ENCODE peak calls at places on chromosome 15, in eight cellular contexts. Z is Peyer's patch, N is tibial nerve, W is stomach, D is endothelial cell of umbilical vein, M is heart left ventricle, G is spleen, E is right lobe of liver. H is an unnamed sample.

GRCh38 chr15:54256190-54256589 is 277.9 kb downstream of the UNC13C start:
- DNase-seq in Z (no peak), N (no peak), W (no peak), D (no peak), M (no peak), G (no peak), E (no peak), H (no peak)

GRCh38 chr15:30918366-30918765 is 14.7 kb downstream of the FAN1 start:
- DNase-seq in Z (no peak), N (no peak), W (no peak), D (no peak), M (no peak), G (no peak), E (no peak), H (no peak)

GRCh38 chr15:93152951-93153350 is 63.9 kb upstream of the RGMA start:
- DNase-seq in Z (no peak), N (peak), W (peak), D (no peak), M (peak), G (no peak), E (no peak), H (no peak)

GRCh38 chr15:48084759-48085420 is 35.9 kb upstream of the SLC24A5 start:
- DNase-seq in Z (no peak), N (no peak), W (no peak), D (peak), M (no peak), G (no peak), E (no peak), H (no peak)

GRCh38 chr15:89551502-89551901 is 23.8 kb upstream of the TICRR start:
- DNase-seq in Z (no peak), N (no peak), W (no peak), D (peak), M (no peak), G (no peak), E (no peak), H (no peak)

GRCh38 chr15:38254065-38254883 is 1.6 kb downstream of the SPRED1 start:
- DNase-seq in Z (peak), N (no peak), W (peak), D (peak), M (no peak), G (peak), E (peak), H (no peak)

GRCh38 chr15:100783760-100784492 is 95.7 kb upstream of the ALDH1A3 start:
- DNase-seq in Z (peak), N (peak), W (peak), D (no peak), M (no peak), G (no peak), E (no peak), H (peak)

GRCh38 chr15:76012021-76012551 is at the start of gene NRG4:
- DNase-seq in Z (no peak), N (no peak), W (peak), D (peak), M (no peak), G (no peak), E (no peak), H (no peak)

GRCh38 chr15:58839485-58839884 is 68.4 kb downstream of the MINDY2 start:
- DNase-seq in Z (no peak), N (no peak), W (no peak), D (no peak), M (no peak), G (no peak), E (no peak), H (no peak)

GRCh38 chr15:59550961-59551360 is 60.6 kb upstream of the GCNT3 start:
- DNase-seq in Z (no peak), N (no peak), W (no peak), D (no peak), M (no peak), G (no peak), E (no peak), H (no peak)

GRCh38 chr15:26667222-26667988 is 105.5 kb downstream of the GABRB3 start:
- DNase-seq in Z (no peak), N (no peak), W (peak), D (no peak), M (no peak), G (no peak), E (no peak), H (peak)

GRCh38 chr15:37106490-37107001 is 6.2 kb upstream of the MEIS2 start:
- DNase-seq in Z (no peak), N (no peak), W (no peak), D (peak), M (no peak), G (peak), E (no peak), H (no peak)

GRCh38 chr15:68806220-68807105 is 14.2 kb downstream of the ANP32A start:
- DNase-seq in Z (peak), N (no peak), W (no peak), D (no peak), M (peak), G (no peak), E (no peak), H (peak)

GRCh38 chr15:99052205-99052604 is 44.6 kb upstream of the PGPEP1L start:
- DNase-seq in Z (no peak), N (no peak), W (no peak), D (no peak), M (no peak), G (no peak), E (no peak), H (no peak)

GRCh38 chr15:90595760-90596155 is 66.0 kb downstream of the CRTC3 start:
- DNase-seq in Z (no peak), N (no peak), W (no peak), D (no peak), M (no peak), G (peak), E (no peak), H (peak)

GRCh38 chr15:58473720-58474119 is 41.9 kb downstream of the LIPC start:
- DNase-seq in Z (no peak), N (no peak), W (no peak), D (peak), M (no peak), G (no peak), E (no peak), H (no peak)

GRCh38 chr15:100759698-100760356 is 119.8 kb upstream of the ALDH1A3 start:
- DNase-seq in Z (peak), N (no peak), W (no peak), D (peak), M (no peak), G (no peak), E (no peak), H (no peak)

GRCh38 chr15:62060116-62060895 is at the start of gene VPS13C:
- DNase-seq in Z (peak), N (peak), W (peak), D (peak), M (peak), G (peak), E (peak), H (peak)

GRCh38 chr15:31525296-31525695 is 198.7 kb downstream of the KLF13 start:
- DNase-seq in Z (no peak), N (no peak), W (no peak), D (no peak), M (no peak), G (no peak), E (no peak), H (no peak)

GRCh38 chr15:100457201-100457600 is 71.5 kb downstream of the CERS3 start:
- DNase-seq in Z (no peak), N (no peak), W (no peak), D (no peak), M (no peak), G (no peak), E (no peak), H (no peak)

GRCh38 chr15:76576526-76577279 is 240.1 kb downstream of the ISL2 start:
- DNase-seq in Z (peak), N (peak), W (peak), D (peak), M (peak), G (no peak), E (peak), H (peak)

GRCh38 chr15:73387507-73388255 is 18.9 kb upstream of the HCN4 start:
- DNase-seq in Z (no peak), N (no peak), W (no peak), D (no peak), M (no peak), G (peak), E (no peak), H (no peak)

GRCh38 chr15:79987569-79987955 is 16.6 kb upstream of the BCL2A1 start:
- DNase-seq in Z (peak), N (no peak), W (no peak), D (no peak), M (no peak), G (no peak), E (no peak), H (no peak)

GRCh38 chr15:68436680-68437079 is 4.7 kb upstream of the ITGA11 start:
- DNase-seq in Z (no peak), N (no peak), W (no peak), D (no peak), M (no peak), G (no peak), E (no peak), H (no peak)

GRCh38 chr15:50906954-50907865 is 1.3 kb upstream of the AP4E1 start:
- DNase-seq in Z (peak), N (no peak), W (peak), D (no peak), M (no peak), G (peak), E (peak), H (no peak)

GRCh38 chr15:63872759-63873510 is 39.2 kb upstream of the HERC1 start:
- DNase-seq in Z (no peak), N (no peak), W (no peak), D (peak), M (no peak), G (no peak), E (no peak), H (no peak)

GRCh38 chr15:45377630-45378148 is 655 bp downstream of the GATM start:
- DNase-seq in Z (peak), N (no peak), W (peak), D (peak), M (peak), G (no peak), E (peak), H (peak)

GRCh38 chr15:50186752-50187151 is 4.8 kb downstream of the SLC27A2 start:
- DNase-seq in Z (no peak), N (no peak), W (no peak), D (no peak), M (no peak), G (no peak), E (no peak), H (no peak)

GRCh38 chr15:90232196-90232595 is 1.5 kb downstream of the CIB1 start:
- DNase-seq in Z (peak), N (no peak), W (no peak), D (no peak), M (no peak), G (peak), E (no peak), H (no peak)

GRCh38 chr15:31551323-31551722 is 224.7 kb downstream of the KLF13 start:
- DNase-seq in Z (no peak), N (no peak), W (no peak), D (no peak), M (no peak), G (no peak), E (no peak), H (no peak)

GRCh38 chr15:97235285-97235985 is 725.1 kb upstream of the ARRDC4 start:
- DNase-seq in Z (peak), N (peak), W (peak), D (peak), M (peak), G (no peak), E (peak), H (no peak)

GRCh38 chr15:50049871-50050270 is 69.2 kb downstream of the ATP8B4 start:
- DNase-seq in Z (no peak), N (no peak), W (no peak), D (no peak), M (no peak), G (no peak), E (no peak), H (no peak)

GRCh38 chr15:98799461-98799971 is 151.2 kb downstream of the IGF1R start:
- DNase-seq in Z (no peak), N (no peak), W (no peak), D (peak), M (no peak), G (no peak), E (no peak), H (no peak)

GRCh38 chr15:82810061-82810862 is 834 bp downstream of the WHAMM start:
- DNase-seq in Z (peak), N (no peak), W (peak), D (peak), M (peak), G (peak), E (peak), H (peak)

GRCh38 chr15:61480295-61480694 is 251.2 kb upstream of the RORA start:
- DNase-seq in Z (no peak), N (no peak), W (no peak), D (no peak), M (no peak), G (no peak), E (no peak), H (no peak)

GRCh38 chr15:67520276-67520975 is 505 bp upstream of the C15orf61 start:
- DNase-seq in Z (no peak), N (no peak), W (no peak), D (no peak), M (no peak), G (no peak), E (no peak), H (no peak)

GRCh38 chr15:24848050-24848449 is 106.7 kb upstream of the SNRPN start:
- DNase-seq in Z (no peak), N (no peak), W (no peak), D (peak), M (peak), G (no peak), E (no peak), H (no peak)

GRCh38 chr15:78768096-78768495 is 43.2 kb downstream of the ADAMTS7 start:
- DNase-seq in Z (no peak), N (no peak), W (no peak), D (no peak), M (no peak), G (peak), E (no peak), H (no peak)

GRCh38 chr15:31366169-31366734 is 39.6 kb downstream of the KLF13 start:
- DNase-seq in Z (peak), N (peak), W (no peak), D (no peak), M (no peak), G (peak), E (no peak), H (peak)

GRCh38 chr15:31382693-31383005 is 56.0 kb downstream of the KLF13 start:
- DNase-seq in Z (peak), N (no peak), W (no peak), D (no peak), M (no peak), G (no peak), E (no peak), H (no peak)

GRCh38 chr15:74631087-74631385 is 15.4 kb downstream of the CLK3 start:
- DNase-seq in Z (no peak), N (no peak), W (no peak), D (no peak), M (no peak), G (no peak), E (no peak), H (no peak)

GRCh38 chr15:74631935-74632560 is 16.4 kb downstream of the CLK3 start:
- DNase-seq in Z (peak), N (peak), W (peak), D (peak), M (peak), G (peak), E (peak), H (no peak)

GRCh38 chr15:74632601-74633000 is 17.0 kb downstream of the CLK3 start:
- DNase-seq in Z (no peak), N (no peak), W (no peak), D (no peak), M (no peak), G (no peak), E (no peak), H (no peak)

GRCh38 chr15:74630284-74631086 is 14.8 kb downstream of the CLK3 start:
- DNase-seq in Z (peak), N (no peak), W (no peak), D (no peak), M (no peak), G (peak), E (no peak), H (no peak)

DNA sequence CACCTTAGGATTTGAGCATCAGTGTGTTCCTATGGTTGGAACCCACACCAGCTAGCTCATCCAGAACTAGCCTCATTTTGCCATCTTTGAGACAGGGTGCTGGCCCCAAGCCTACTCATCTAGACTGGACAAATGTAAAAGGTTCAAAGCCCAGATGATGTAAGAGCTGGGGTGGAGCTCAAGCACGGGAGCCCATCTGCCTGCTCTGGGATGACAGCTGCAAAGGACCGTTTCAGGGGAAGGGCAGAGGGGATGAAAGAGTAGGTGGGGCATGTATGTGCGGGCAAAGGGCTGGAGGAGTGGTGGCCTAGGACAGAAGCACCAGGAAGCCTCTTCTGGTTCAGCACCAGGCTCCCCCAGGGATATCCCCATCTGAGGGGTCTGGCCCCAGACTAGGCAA is 15.8 kb downstream of the CLK3 start:
- DNase-seq in Z (no peak), N (no peak), W (no peak), D (no peak), M (no peak), G (no peak), E (no peak), H (no peak)
- H3K4me3 ChIP-seq in Z (no peak), N (no peak), W (no peak), D (no peak), M (no peak), G (no peak), E (no peak), H (no peak)

GRCh38 chr15:85540085-85540797 is 159.8 kb downstream of the AKAP13 start:
- DNase-seq in Z (no peak), N (no peak), W (no peak), D (no peak), M (no peak), G (no peak), E (no peak), H (no peak)
- TF ChIP-seq POLR2A in Z (no peak), N (no peak), W (no peak), D (no peak), M (no peak), G (no peak), E (no peak), H (no peak)

GRCh38 chr15:39578851-39579486 is 1.9 kb upstream of the THBS1 start:
- DNase-seq in Z (no peak), N (no peak), W (no peak), D (peak), M (no peak), G (no peak), E (no peak), H (no peak)
- TF ChIP-seq CTCF in Z (no peak), N (no peak), W (no peak), D (peak), M (no peak), G (no peak), E (no peak), H (no peak)

GRCh38 chr15:70376929-70377691 is 279.4 kb upstream of the TLE3 start:
- DNase-seq in Z (no peak), N (no peak), W (peak), D (peak), M (peak), G (no peak), E (peak), H (peak)
- H3K4me3 ChIP-seq in Z (no peak), N (no peak), W (no peak), D (no peak), M (peak), G (no peak), E (peak), H (no peak)

GRCh38 chr15:55589297-55589696 is 1.2 kb upstream of the PYGO1 start:
- DNase-seq in Z (no peak), N (no peak), W (no peak), D (no peak), M (no peak), G (no peak), E (no peak), H (no peak)

GRCh38 chr15:55588818-55589122 is 625 bp upstream of the PYGO1 start:
- DNase-seq in Z (no peak), N (no peak), W (no peak), D (no peak), M (no peak), G (no peak), E (no peak), H (no peak)

GRCh38 chr15:55588070-55588817 is at the start of gene PYGO1:
- DNase-seq in Z (no peak), N (peak), W (peak), D (peak), M (peak), G (peak), E (peak), H (peak)

GRCh38 chr15:55587321-55588069 is 650 bp downstream of the PYGO1 start:
- DNase-seq in Z (no peak), N (no peak), W (no peak), D (peak), M (peak), G (no peak), E (no peak), H (no peak)

DNA sequence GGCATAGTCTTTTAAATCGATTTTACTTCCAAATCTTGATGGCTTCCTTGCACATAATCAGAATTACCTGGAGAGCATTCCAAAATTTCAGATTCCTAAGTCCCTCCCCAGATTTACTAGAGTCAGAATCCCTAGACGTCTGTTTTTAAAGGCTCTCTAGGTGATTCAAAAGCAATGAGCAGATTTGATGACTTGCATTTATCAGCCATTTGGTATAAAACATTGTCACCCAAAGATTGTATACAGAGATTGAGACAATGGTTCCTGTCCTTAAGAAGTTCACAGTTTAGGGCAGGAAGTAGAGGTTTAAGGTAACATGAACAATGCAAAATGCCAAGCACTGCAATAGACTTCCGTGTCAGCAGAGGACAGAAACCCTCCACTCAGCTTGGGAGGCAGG is 2.6 kb upstream of the PYGO1 start:
- DNase-seq in Z (no peak), N (no peak), W (no peak), D (no peak), M (no peak), G (no peak), E (no peak), H (no peak)
- TF ChIP-seq POLR2A in Z (no peak), N (no peak), W (no peak), D (no peak), M (no peak), G (no peak), E (no peak), H (no peak)

GRCh38 chr15:77619883-77620282 is 12.8 kb downstream of the LINGO1 start:
- DNase-seq in Z (no peak), N (no peak), W (no peak), D (no peak), M (no peak), G (no peak), E (no peak), H (no peak)

GRCh38 chr15:77615472-77615871 is 17.2 kb downstream of the LINGO1 start:
- DNase-seq in Z (no peak), N (no peak), W (no peak), D (no peak), M (no peak), G (no peak), E (no peak), H (no peak)

GRCh38 chr15:77620297-77620696 is 12.4 kb downstream of the LINGO1 start:
- DNase-seq in Z (no peak), N (no peak), W (no peak), D (no peak), M (no peak), G (no peak), E (no peak), H (no peak)

GRCh38 chr15:77616072-77616471 is 16.6 kb downstream of the LINGO1 start:
- DNase-seq in Z (no peak), N (no peak), W (no peak), D (no peak), M (no peak), G (no peak), E (no peak), H (no peak)

DNA sequence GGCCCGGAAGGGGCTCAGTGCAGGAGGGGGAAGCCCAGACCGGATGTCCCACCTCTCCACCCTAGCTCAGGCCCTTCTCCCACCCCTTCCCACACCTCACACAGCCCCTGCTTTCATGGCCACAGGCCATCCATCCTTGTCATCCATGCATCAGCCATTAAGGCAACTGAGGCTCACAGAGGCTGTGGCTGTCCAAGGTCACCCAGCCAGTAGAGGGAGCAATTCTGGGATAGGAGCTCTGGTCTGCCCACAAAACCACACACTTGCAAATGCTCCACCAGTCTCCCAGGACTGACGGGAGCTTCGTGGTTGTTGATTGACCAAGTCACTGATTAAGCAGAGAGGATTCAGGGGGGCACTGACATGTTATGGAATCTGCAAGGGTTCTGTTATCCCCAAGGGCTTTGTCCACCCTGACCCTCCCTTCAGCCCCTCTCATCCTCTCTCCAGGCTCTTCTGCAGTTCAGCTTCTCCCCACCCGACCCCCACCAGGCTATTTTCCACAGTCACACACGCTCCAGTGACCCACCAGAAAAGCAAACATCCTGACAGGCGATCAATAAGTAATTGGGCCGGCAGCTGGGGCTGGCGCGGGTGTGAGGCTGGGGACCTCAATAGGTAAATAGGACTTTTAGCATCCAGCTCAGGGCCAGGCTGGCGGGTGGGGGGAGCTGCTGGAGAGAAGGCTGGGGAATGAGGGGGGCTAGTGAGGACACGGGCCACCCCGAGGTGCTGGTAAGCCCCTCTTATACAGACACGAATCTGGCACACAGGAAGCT is 15.0 kb downstream of the LINGO1 start:
- DNase-seq in Z (no peak), N (no peak), W (no peak), D (no peak), M (no peak), G (no peak), E (no peak), H (no peak)
- TF ChIP-seq CTCF in Z (no peak), N (no peak), W (no peak), D (peak), M (no peak), G (peak), E (peak), H (no peak)

H was measured in lower leg skin.